ENCODE peak calls at places on chromosomes 16 and 17, in five cellular contexts. G is mesendoderm, O is GM04503, B is ACHN, Y is RCC 7860. J is an unnamed sample.

GRCh38 chr17:58605470-58605869 is 86.4 kb downstream of the TEX14 start:
- DNase-seq in G (no peak), O (no peak), B (no peak), Y (no peak), J (no peak)

GRCh38 chr17:12492450-12492849 is 173.2 kb upstream of the MYOCD start:
- DNase-seq in G (no peak), O (no peak), B (no peak), Y (no peak), J (no peak)

GRCh38 chr17:56754523-56755208 is 79.1 kb downstream of the C17orf67 start:
- DNase-seq in G (peak), O (peak), B (no peak), Y (peak), J (peak)

GRCh38 chr17:82935944-82936767 is 96.3 kb upstream of the ZNF750 start:
- DNase-seq in G (no peak), O (no peak), B (no peak), Y (no peak), J (no peak)

GRCh38 chr16:12186774-12187335 is 210.3 kb downstream of the SNX29 start:
- DNase-seq in G (no peak), O (no peak), B (peak), Y (no peak), J (no peak)

GRCh38 chr17:19958023-19958422 is 19.6 kb downstream of the AKAP10 start:
- DNase-seq in G (peak), O (peak), B (peak), Y (peak), J (peak)

GRCh38 chr17:19364699-19365498 is 2.4 kb upstream of the B9D1 start:
- DNase-seq in G (no peak), O (no peak), B (no peak), Y (no peak), J (peak)

GRCh38 chr16:3740934-3741333 is 23.6 kb upstream of the TRAP1 start:
- DNase-seq in G (no peak), O (no peak), B (no peak), Y (no peak), J (no peak)

GRCh38 chr17:3732171-3732570 is 8.5 kb downstream of the HASPIN start:
- DNase-seq in G (peak), O (no peak), B (no peak), Y (no peak), J (no peak)

GRCh38 chr17:8080799-8081219 is 6.7 kb downstream of the ALOX12B start:
- DNase-seq in G (no peak), O (no peak), B (no peak), Y (no peak), J (no peak)

GRCh38 chr16:65274576-65274975 is 152.7 kb upstream of the CDH11 start:
- DNase-seq in G (no peak), O (no peak), B (no peak), Y (peak), J (no peak)

GRCh38 chr17:58301504-58302150 is 20.9 kb upstream of the MPO start:
- DNase-seq in G (no peak), O (no peak), B (no peak), Y (no peak), J (no peak)

GRCh38 chr17:40427002-40427491 is 9.4 kb upstream of the TOP2A start:
- DNase-seq in G (no peak), O (no peak), B (no peak), Y (no peak), J (no peak)

GRCh38 chr17:4516740-4517139 is 18.1 kb downstream of the SPNS2 start:
- DNase-seq in G (no peak), O (no peak), B (no peak), Y (no peak), J (no peak)

GRCh38 chr16:73725147-73725546 is 571.5 kb upstream of the PSMD7 start:
- DNase-seq in G (no peak), O (no peak), B (no peak), Y (no peak), J (no peak)

GRCh38 chr17:56833812-56834379 is at the start of the genes C17orf67 and DGKE:
- DNase-seq in G (peak), O (peak), B (peak), Y (peak), J (peak)

GRCh38 chr17:44863254-44863918 is 15.7 kb downstream of the HIGD1B start:
- DNase-seq in G (no peak), O (no peak), B (no peak), Y (no peak), J (no peak)

GRCh38 chr16:68910051-68910450 is 66.7 kb downstream of the TANGO6 start:
- DNase-seq in G (no peak), O (no peak), B (no peak), Y (no peak), J (no peak)

GRCh38 chr17:17382060-17382449 is 78.9 kb downstream of the NT5M start:
- DNase-seq in G (no peak), O (no peak), B (no peak), Y (no peak), J (no peak)

GRCh38 chr17:28612936-28613872 is 781 bp downstream of the RSKR start:
- DNase-seq in G (peak), O (no peak), B (peak), Y (no peak), J (peak)

GRCh38 chr16:48184681-48185080 is 28.9 kb upstream of the ABCC12 start:
- DNase-seq in G (no peak), O (no peak), B (no peak), Y (no peak), J (no peak)

GRCh38 chr17:77476920-77477805 is 336.4 kb downstream of the SEC14L1 start:
- DNase-seq in G (peak), O (peak), B (no peak), Y (peak), J (peak)

GRCh38 chr17:1779571-1780074 is 17.8 kb downstream of the SERPINF1 start:
- DNase-seq in G (no peak), O (peak), B (peak), Y (peak), J (peak)

GRCh38 chr17:81325057-81325973 is 30.2 kb upstream of the SLC38A10 start:
- DNase-seq in G (no peak), O (no peak), B (no peak), Y (no peak), J (no peak)

GRCh38 chr17:74116087-74116717 is 87.3 kb upstream of the RPL38 start:
- DNase-seq in G (peak), O (no peak), B (no peak), Y (no peak), J (peak)

GRCh38 chr17:65885484-65885883 is 306.4 kb downstream of the CEP112 start:
- DNase-seq in G (no peak), O (no peak), B (no peak), Y (no peak), J (no peak)

GRCh38 chr17:81865733-81866439 is 5.3 kb downstream of the ARHGDIA start:
- DNase-seq in G (no peak), O (no peak), B (no peak), Y (peak), J (peak)

GRCh38 chr17:63274156-63274555 is 171.9 kb downstream of the CYB561 start:
- DNase-seq in G (no peak), O (no peak), B (no peak), Y (peak), J (no peak)

GRCh38 chr17:83124871-83125514 is 45.6 kb downstream of the METRNL start:
- DNase-seq in G (no peak), O (no peak), B (no peak), Y (no peak), J (no peak)

GRCh38 chr17:70804161-70804560 is 634.8 kb downstream of the KCNJ2 start:
- DNase-seq in G (no peak), O (no peak), B (no peak), Y (no peak), J (no peak)

GRCh38 chr17:66957951-66958579 is 6.4 kb upstream of the CACNG4 start:
- DNase-seq in G (no peak), O (no peak), B (no peak), Y (no peak), J (no peak)